ENCODE peak calls at places on chromosomes 6 and 20, in ten cellular contexts. E, W, J, M, I, C, L, X, N and D are unnamed samples.

GRCh38 chr20:57040924-57041323 is 225.5 kb downstream of the BMP7 start:
- DNase-seq in E (peak; percentile 74), W (peak; percentile 76), J (no peak), M (no peak), I (no peak), C (no peak), L (no peak), X (no peak), N (no peak), D (no peak)

GRCh38 chr6:147205690-147206600 is 1.7 kb downstream of the STXBP5 start:
- DNase-seq in E (peak; percentile 76), W (no peak), J (no peak), M (peak; percentile 25), I (no peak), C (no peak), L (no peak), X (no peak), N (peak; percentile 15), D (no peak)

GRCh38 chr20:37351689-37352610 is 6.0 kb downstream of the SRC start:
- DNase-seq in E (no peak), W (no peak), J (no peak), M (no peak), I (no peak), C (no peak), L (peak; percentile 66), X (no peak), N (no peak), D (no peak)

GRCh38 chr6:108068618-108069017 is 5.9 kb downstream of the OSTM1 start:
- DNase-seq in E (no peak), W (no peak), J (no peak), M (no peak), I (no peak), C (no peak), L (no peak), X (no peak), N (no peak), D (no peak)

GRCh38 chr6:122845916-122846632 is 57.0 kb downstream of the SMPDL3A start:
- DNase-seq in E (no peak), W (peak; percentile 30), J (no peak), M (no peak), I (no peak), C (no peak), L (peak; percentile 5), X (no peak), N (no peak), D (no peak)

GRCh38 chr20:39082686-39083085 is 120.5 kb downstream of the DHX35 start:
- DNase-seq in E (no peak), W (no peak), J (no peak), M (no peak), I (no peak), C (no peak), L (no peak), X (no peak), N (no peak), D (no peak)

GRCh38 chr20:37992802-37993538 is 40.3 kb downstream of the TTI1 start:
- DNase-seq in E (peak; percentile 86), W (peak; percentile 75), J (peak; percentile 45), M (no peak), I (no peak), C (peak; percentile 26), L (peak; percentile 88), X (peak; percentile 86), N (peak; percentile 22), D (no peak)

GRCh38 chr20:1827974-1828785 is 67.0 kb upstream of the SIRPA start:
- DNase-seq in E (peak; percentile 82), W (peak; percentile 73), J (no peak), M (no peak), I (no peak), C (no peak), L (peak; percentile 85), X (no peak), N (no peak), D (no peak)

GRCh38 chr20:37756234-37756633 is 62.4 kb downstream of the CTNNBL1 start:
- DNase-seq in E (no peak), W (no peak), J (no peak), M (no peak), I (no peak), C (no peak), L (no peak), X (no peak), N (no peak), D (no peak)

GRCh38 chr6:48553449-48553848 is 442.5 kb upstream of the PTCHD4 start:
- DNase-seq in E (no peak), W (no peak), J (no peak), M (no peak), I (no peak), C (no peak), L (no peak), X (no peak), N (no peak), D (no peak)

GRCh38 chr6:138374815-138375214 is 2.9 kb upstream of the SMIM28 start:
- DNase-seq in E (no peak), W (no peak), J (no peak), M (no peak), I (no peak), C (no peak), L (no peak), X (no peak), N (no peak), D (no peak)

GRCh38 chr6:119215885-119216590 is 133.5 kb downstream of the MAN1A1 start:
- DNase-seq in E (no peak), W (no peak), J (no peak), M (no peak), I (no peak), C (no peak), L (no peak), X (no peak), N (no peak), D (no peak)

GRCh38 chr20:600141-600540 is 10.0 kb downstream of the TCF15 start:
- DNase-seq in E (no peak), W (no peak), J (no peak), M (no peak), I (no peak), C (no peak), L (no peak), X (no peak), N (no peak), D (no peak)

GRCh38 chr6:132192646-132193045 is 208.6 kb downstream of the MOXD1 start:
- DNase-seq in E (no peak), W (no peak), J (no peak), M (no peak), I (no peak), C (no peak), L (peak; percentile 58), X (no peak), N (no peak), D (no peak)

GRCh38 chr20:17992224-17992637 is 23.4 kb downstream of the MGME1 start:
- DNase-seq in E (no peak), W (no peak), J (no peak), M (no peak), I (no peak), C (no peak), L (peak; percentile 12), X (no peak), N (no peak), D (no peak)

GRCh38 chr6:137165375-137166246 is 7.8 kb downstream of the IL22RA2 start:
- DNase-seq in E (peak; percentile 72), W (peak; percentile 58), J (no peak), M (peak; percentile 18), I (peak; percentile 46), C (no peak), L (no peak), X (no peak), N (peak; percentile 2), D (no peak)

GRCh38 chr6:141463237-141463977 is 669.3 kb upstream of the GJE1 start:
- DNase-seq in E (no peak), W (peak; percentile 34), J (no peak), M (peak; percentile 55), I (no peak), C (no peak), L (peak; percentile 83), X (no peak), N (no peak), D (no peak)

GRCh38 chr6:26165261-26165790 is 78.1 kb downstream of the HFE start:
- DNase-seq in E (no peak), W (no peak), J (no peak), M (no peak), I (no peak), C (no peak), L (no peak), X (no peak), N (no peak), D (no peak)

GRCh38 chr6:41673704-41674000 is 35.4 kb downstream of the MDFI start:
- DNase-seq in E (no peak), W (no peak), J (no peak), M (no peak), I (no peak), C (no peak), L (no peak), X (no peak), N (no peak), D (no peak)

GRCh38 chr6:125658759-125659431 is 90.5 kb upstream of the HEY2 start:
- DNase-seq in E (peak; percentile 31), W (peak; percentile 21), J (no peak), M (no peak), I (no peak), C (no peak), L (peak; percentile 6), X (no peak), N (no peak), D (no peak)

GRCh38 chr6:24504642-24505586 is 10.1 kb downstream of the ALDH5A1 start:
- DNase-seq in E (no peak), W (no peak), J (no peak), M (no peak), I (no peak), C (no peak), L (no peak), X (no peak), N (no peak), D (no peak)

GRCh38 chr20:23125159-23125558 is 39.0 kb upstream of the CD93 start:
- DNase-seq in E (no peak), W (no peak), J (no peak), M (peak; percentile 70), I (no peak), C (peak; percentile 78), L (no peak), X (no peak), N (peak; percentile 77), D (no peak)

GRCh38 chr6:6729971-6730370 is 141.5 kb downstream of the LY86 start:
- DNase-seq in E (no peak), W (no peak), J (no peak), M (no peak), I (no peak), C (no peak), L (peak; percentile 52), X (no peak), N (no peak), D (no peak)

GRCh38 chr20:41989935-41990635 is 371.9 kb upstream of the CHD6 start:
- DNase-seq in E (no peak), W (no peak), J (no peak), M (no peak), I (no peak), C (no peak), L (no peak), X (no peak), N (no peak), D (no peak)

GRCh38 chr20:64044484-64045247 is 4.8 kb downstream of the SOX18 start:
- DNase-seq in E (peak; percentile 76), W (peak; percentile 80), J (no peak), M (no peak), I (no peak), C (no peak), L (peak; percentile 49), X (no peak), N (no peak), D (no peak)

GRCh38 chr20:12113468-12114371 is 196.0 kb downstream of the BTBD3 start:
- DNase-seq in E (peak; percentile 72), W (peak; percentile 69), J (no peak), M (peak; percentile 7), I (no peak), C (no peak), L (peak; percentile 85), X (no peak), N (no peak), D (no peak)